ENCODE peak calls at places on chromosomes 13 and 19, in ten cellular contexts. P is mucosa of gallbladder; L is neuronal stem cell; C is WTC11; U is naive B cell; W is iPS DF 19.7; Y is body of pancreas; H is SHP77; M is A673; N is stimulated activated CD4-positive, alpha-beta T cell treated with anti-CD3 and anti-CD28 coated beads, Interleukin-2, amount 100 ng/mL, for 24 hours. Q is an unnamed sample.

GRCh38 chr19:35272954-35273649 is 4.3 kb downstream of the USF2 start:
- DNase-seq in P (no peak), L (no peak), C (no peak), U (no peak), W (no peak), Y (no peak), H (no peak), M (no peak), N (no peak), Q (no peak)

GRCh38 chr19:4365791-4366665 is 22.7 kb downstream of the MPND start:
- DNase-seq in P (no peak), L (no peak), C (no peak), U (no peak), W (no peak), Y (no peak), H (no peak), M (no peak), N (no peak), Q (no peak)

GRCh38 chr19:6236310-6237291 is 43.2 kb downstream of the MLLT1 start:
- DNase-seq in P (peak; percentile 92), L (no peak), C (no peak), U (no peak), W (no peak), Y (peak; percentile 99), H (no peak), M (no peak), N (no peak), Q (no peak)

GRCh38 chr19:1163283-1163933 is 10.7 kb downstream of the SBNO2 start:
- DNase-seq in P (no peak), L (no peak), C (no peak), U (no peak), W (no peak), Y (no peak), H (no peak), M (no peak), N (no peak), Q (no peak)

GRCh38 chr13:112643759-112644459 is 45.9 kb upstream of the ATP11A start:
- DNase-seq in P (peak; percentile 90), L (no peak), C (no peak), U (no peak), W (no peak), Y (peak; percentile 96), H (peak; percentile 81), M (no peak), N (no peak), Q (no peak)

GRCh38 chr19:49790866-49791265 is 22.2 kb downstream of the FUZ start:
- DNase-seq in P (peak; percentile 49), L (no peak), C (no peak), U (no peak), W (no peak), Y (peak; percentile 30), H (no peak), M (no peak), N (no peak), Q (no peak)

GRCh38 chr13:28012896-28013295 is 24.4 kb upstream of the URAD start:
- DNase-seq in P (no peak), L (no peak), C (no peak), U (peak; percentile 17), W (no peak), Y (no peak), H (no peak), M (no peak), N (no peak), Q (peak; percentile 31)

GRCh38 chr19:4970558-4971423 is 1.9 kb downstream of the KDM4B start:
- DNase-seq in P (no peak), L (peak; percentile 21), C (no peak), U (no peak), W (no peak), Y (peak; percentile 65), H (no peak), M (peak; percentile 26), N (peak; percentile 14), Q (peak; percentile 50)

GRCh38 chr13:85108356-85108755 is 690.9 kb downstream of the SLITRK6 start:
- DNase-seq in P (no peak), L (no peak), C (no peak), U (no peak), W (no peak), Y (no peak), H (peak; percentile 85), M (no peak), N (no peak), Q (no peak)

GRCh38 chr19:6402834-6403608 is 10.1 kb upstream of the GTF2F1 start:
- DNase-seq in P (no peak), L (no peak), C (no peak), U (no peak), W (no peak), Y (peak; percentile 39), H (no peak), M (peak; percentile 46), N (no peak), Q (no peak)

GRCh38 chr19:16208064-16208759 is 10.5 kb downstream of the AP1M1 start:
- DNase-seq in P (no peak), L (no peak), C (peak; percentile 4), U (no peak), W (no peak), Y (no peak), H (no peak), M (no peak), N (peak; percentile 29), Q (no peak)

GRCh38 chr13:37960427-37960826 is 90.9 kb upstream of the TRPC4 start:
- DNase-seq in P (no peak), L (no peak), C (no peak), U (no peak), W (no peak), Y (no peak), H (no peak), M (no peak), N (no peak), Q (peak; percentile 20)

GRCh38 chr13:27559714-27560113 is 60.6 kb downstream of the LNX2 start:
- DNase-seq in P (no peak), L (no peak), C (no peak), U (no peak), W (no peak), Y (no peak), H (no peak), M (no peak), N (no peak), Q (no peak)

GRCh38 chr13:32300920-32301319 is 14.2 kb downstream of the ZAR1L start:
- DNase-seq in P (no peak), L (no peak), C (no peak), U (no peak), W (no peak), Y (no peak), H (no peak), M (no peak), N (no peak), Q (no peak)

Q was measured in NAMALWA.